ENCODE peak calls at places on chromosomes 6 and 20, in six cellular contexts. K is stimulated activated CD8-positive, alpha-beta memory T cell treated with anti-CD3 and anti-CD28 coated beads, Interleukin-2, amount 100 ng/mL, for 1 hour; N is amniotic epithelial cell; Z is endothelial cell; B is thoracic aorta; F is activated CD8-positive, alpha-beta memory T cell treated with anti-CD3 and anti-CD28 coated beads, Interleukin-2, amount 50 U/mL, for 4 hours. M is an unnamed sample.

GRCh38 chr6:159973951-159974350 is 5.1 kb downstream of the IGF2R start:
- DNase-seq in Z (no peak), N (peak), K (no peak), F (no peak), B (no peak), M (no peak)

GRCh38 chr6:31083742-31084354 is 28.5 kb downstream of the C6orf15 start:
- DNase-seq in B (no peak), F (peak), Z (peak), N (peak), K (no peak), M (peak)

GRCh38 chr6:140105857-140106256 is 731.4 kb upstream of the CITED2 start:
- DNase-seq in B (no peak), K (no peak), F (no peak), Z (no peak), N (peak), M (peak)

GRCh38 chr6:120576061-120576460 is 758.2 kb downstream of the TBC1D32 start:
- DNase-seq in Z (no peak), N (no peak), B (no peak), K (no peak), F (no peak), M (no peak)

GRCh38 chr6:145028144-145028818 is 707.0 kb downstream of the EPM2A start:
- DNase-seq in K (no peak), F (no peak), Z (peak), B (no peak), N (peak), M (no peak)

GRCh38 chr6:145086197-145086596 is 649.1 kb downstream of the EPM2A start:
- DNase-seq in F (no peak), Z (no peak), B (no peak), N (peak), K (no peak), M (peak)

GRCh38 chr6:36725581-36725980 is 28.0 kb downstream of the RAB44 start:
- DNase-seq in F (no peak), Z (no peak), K (no peak), N (no peak), B (no peak), M (no peak)

GRCh38 chr6:16518265-16518664 is 243.0 kb downstream of the ATXN1 start:
- DNase-seq in N (no peak), B (no peak), K (no peak), Z (no peak), F (no peak), M (peak)

GRCh38 chr20:8854566-8854965 is 214.3 kb upstream of the PLCB4 start:
- DNase-seq in B (no peak), F (no peak), N (peak), K (no peak), Z (peak), M (peak)

GRCh38 chr6:159701413-159701999 is 8.5 kb upstream of the SOD2 start:
- DNase-seq in B (no peak), F (no peak), N (peak), K (no peak), Z (no peak), M (no peak)

GRCh38 chr6:136466789-136467585 is 83.2 kb downstream of the MAP7 start:
- DNase-seq in K (no peak), N (no peak), Z (no peak), B (no peak), F (no peak), M (no peak)

M was measured in WTC11.